ENCODE peak calls at places on chromosomes 7 and 10, in five cellular contexts. U is A549, D is K562, P is GM12878, F is HepG2. J is an unnamed sample.

GRCh38 chr7:75920431-75921161 is 5.6 kb downstream of the POR start:
- DNase-seq in F (peak; percentile 99), U (no peak), D (peak; percentile 46), P (no peak), J (no peak)

GRCh38 chr7:95322874-95323273 is 1.5 kb downstream of the PON1 start:
- DNase-seq in P (no peak), F (no peak), D (no peak), U (no peak), J (no peak)

GRCh38 chr7:12570529-12571461 is at the start of gene SCIN:
- DNase-seq in P (no peak), U (peak; percentile 46), D (no peak), F (no peak), J (no peak)

GRCh38 chr10:102814456-102814871 is 22.7 kb downstream of the CYP17A1 start:
- DNase-seq in P (no peak), U (no peak), D (peak; percentile 86), F (peak; percentile 76), J (peak; percentile 40)

GRCh38 chr7:157555921-157556320 is 219.1 kb downstream of the DNAJB6 start:
- DNase-seq in P (no peak), F (no peak), D (no peak), U (no peak), J (no peak)

GRCh38 chr10:76036410-76036940 is 605.1 kb downstream of the LRMDA start:
- DNase-seq in F (no peak), D (peak; percentile 76), U (peak; percentile 64), P (no peak), J (peak; percentile 56)

GRCh38 chr7:151896486-151896885 is 19.6 kb upstream of the PRKAG2 start:
- DNase-seq in D (no peak), P (no peak), U (no peak), F (no peak), J (no peak)

GRCh38 chr10:52540479-52540984 is 226.5 kb downstream of the DKK1 start:
- DNase-seq in F (no peak), D (no peak), P (no peak), U (no peak), J (no peak)

GRCh38 chr7:42103456-42103855 is 133.6 kb downstream of the GLI3 start:
- DNase-seq in P (no peak), U (no peak), D (no peak), F (no peak), J (peak; percentile 44)

GRCh38 chr10:91856637-91857036 is 52.6 kb downstream of the FGFBP3 start:
- DNase-seq in P (no peak), F (peak; percentile 12), D (no peak), U (no peak), J (no peak)

GRCh38 chr10:133336131-133337078 is at the start of gene CALY:
- DNase-seq in P (no peak), U (peak; percentile 72), F (no peak), D (peak; percentile 78), J (no peak)

GRCh38 chr7:66554326-66554725 is 74.4 kb upstream of the KCTD7 start:
- DNase-seq in D (no peak), F (no peak), U (no peak), P (no peak), J (no peak)

GRCh38 chr7:66553001-66553400 is 75.7 kb upstream of the KCTD7 start:
- DNase-seq in P (no peak), F (no peak), D (no peak), U (no peak), J (no peak)

DNA sequence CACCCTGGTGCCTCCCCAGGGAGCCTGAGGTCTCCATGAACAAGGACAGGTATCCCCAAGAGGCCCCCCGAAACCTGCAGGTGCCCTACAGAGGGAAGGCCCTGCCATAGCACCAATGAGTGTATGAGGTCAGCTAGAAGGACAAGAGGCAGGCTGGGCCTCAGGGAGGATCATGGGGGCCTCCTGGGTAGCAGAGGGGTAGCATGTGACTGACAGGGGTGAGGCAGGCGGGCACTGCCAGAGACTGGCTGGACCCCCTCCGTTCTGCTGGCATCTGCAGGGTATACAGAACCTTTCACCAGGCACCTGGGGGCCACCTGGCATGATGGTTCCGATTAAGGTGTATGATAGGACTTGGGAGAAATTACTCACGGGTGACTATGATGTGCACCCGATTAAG is 79.2 kb upstream of the KCTD7 start:
- DNase-seq in U (no peak), P (no peak), F (no peak), D (no peak), J (no peak)
- H3K4me1 ChIP-seq in U (no peaks in the 10 kb centered on the region), P (no peaks in the 10 kb centered on the region), F (no peaks in the 10 kb centered on the region), D (no peaks in the 10 kb centered on the region), J (peaks cover 9% of the 10 kb centered on the region)

DNA sequence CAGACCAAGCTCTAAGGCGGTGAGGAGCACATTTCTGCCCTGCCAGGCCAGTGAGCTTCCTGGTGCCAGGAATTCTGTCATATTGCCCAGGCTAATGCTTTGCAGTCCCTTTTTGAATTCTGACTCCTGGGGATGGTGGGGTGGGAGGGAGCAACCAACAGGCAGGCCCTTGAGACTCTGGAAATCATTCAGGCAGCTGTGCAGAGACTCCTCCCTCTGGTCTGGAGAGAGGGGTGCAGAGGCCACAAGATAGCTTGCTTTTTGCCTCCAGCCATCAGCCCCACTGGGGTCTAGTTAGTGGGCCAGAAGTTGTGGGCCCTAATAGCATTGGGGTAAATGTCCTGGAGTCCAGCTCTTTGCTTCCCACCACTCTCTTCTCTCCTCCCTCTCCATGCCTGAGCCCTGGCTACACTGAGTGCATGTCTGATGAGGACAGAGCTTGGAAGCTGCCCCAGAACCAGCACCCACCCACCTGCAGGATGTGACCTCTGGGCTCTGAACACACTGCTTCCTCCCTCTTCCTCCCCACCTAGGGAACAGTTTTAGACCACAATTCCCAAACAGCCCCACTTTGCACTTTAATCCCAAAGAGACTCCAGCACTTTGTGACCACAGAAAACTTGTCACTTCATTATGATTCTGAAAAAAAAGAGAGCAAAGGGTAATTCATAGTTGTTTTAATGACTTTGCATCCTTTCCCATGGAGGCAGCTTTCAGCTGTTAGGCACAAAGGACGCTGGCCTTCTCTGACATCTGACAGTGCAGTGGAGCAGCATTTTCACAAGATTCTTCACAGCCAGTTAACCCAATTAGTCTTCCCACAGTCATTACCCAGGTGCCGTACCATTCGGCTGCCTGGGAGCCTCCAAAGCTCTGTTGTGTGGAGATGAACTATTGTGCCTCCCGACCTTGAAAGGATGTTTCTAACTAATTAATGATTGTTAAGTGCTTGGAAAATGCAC is 262.5 kb downstream of the TRIL start:
- DNase-seq in F (no peak), U (no peak), P (no peak), D (no peak), J (peak; percentile 22)
- TF ChIP-seq BHLHE40 in F (no peak), U (no peak), P (no peak), D (no peak), J (no peak)

DNA sequence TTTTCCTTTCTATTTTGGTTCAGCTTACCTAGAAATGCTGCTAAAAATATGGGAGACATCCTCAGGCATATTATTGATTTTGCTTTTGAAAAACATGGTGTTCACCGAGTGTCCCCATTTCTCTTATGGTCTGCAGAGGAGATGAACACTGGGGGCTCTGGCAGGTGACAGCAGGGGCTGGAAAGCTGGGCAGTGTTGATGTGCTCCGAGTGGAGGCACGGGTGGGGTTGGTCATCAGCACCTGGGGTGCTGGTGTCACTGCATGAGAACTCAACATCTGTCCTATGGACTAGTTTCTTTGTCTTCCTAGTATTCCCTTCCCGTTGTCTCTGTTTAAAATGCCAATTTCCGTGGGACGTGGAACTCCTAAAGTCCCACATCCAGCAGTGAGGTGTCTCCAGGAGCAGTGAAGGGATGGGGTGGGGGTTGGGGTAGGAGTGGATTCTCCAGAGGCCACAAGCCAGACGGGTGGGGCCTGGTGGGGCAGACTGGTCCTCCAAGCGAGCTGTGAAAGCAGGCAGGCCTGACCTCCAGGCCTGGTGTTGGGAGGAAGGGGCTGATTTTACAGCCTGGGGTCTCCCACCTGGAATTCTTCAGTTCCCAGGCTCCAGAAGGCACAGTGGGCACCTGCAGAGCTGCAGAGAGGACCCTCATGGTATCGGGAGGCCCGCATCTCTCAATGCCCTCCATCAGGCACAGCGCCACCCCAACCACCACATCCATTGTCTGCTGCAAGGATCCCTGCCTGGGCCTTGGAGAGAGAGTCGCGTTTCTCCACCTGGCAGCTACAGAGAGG is 24.4 kb downstream of the ZNF775 start:
- DNase-seq in D (no peak), P (no peak), U (no peak), F (no peak), J (no peak)
- H3K4me1 ChIP-seq in D (peaks cover 66% of the 10 kb centered on the region), P (peaks cover 60% of the 10 kb centered on the region), U (peaks cover 50% of the 10 kb centered on the region), F (peaks cover 70% of the 10 kb centered on the region), J (peaks cover 25% of the 10 kb centered on the region)

DNA sequence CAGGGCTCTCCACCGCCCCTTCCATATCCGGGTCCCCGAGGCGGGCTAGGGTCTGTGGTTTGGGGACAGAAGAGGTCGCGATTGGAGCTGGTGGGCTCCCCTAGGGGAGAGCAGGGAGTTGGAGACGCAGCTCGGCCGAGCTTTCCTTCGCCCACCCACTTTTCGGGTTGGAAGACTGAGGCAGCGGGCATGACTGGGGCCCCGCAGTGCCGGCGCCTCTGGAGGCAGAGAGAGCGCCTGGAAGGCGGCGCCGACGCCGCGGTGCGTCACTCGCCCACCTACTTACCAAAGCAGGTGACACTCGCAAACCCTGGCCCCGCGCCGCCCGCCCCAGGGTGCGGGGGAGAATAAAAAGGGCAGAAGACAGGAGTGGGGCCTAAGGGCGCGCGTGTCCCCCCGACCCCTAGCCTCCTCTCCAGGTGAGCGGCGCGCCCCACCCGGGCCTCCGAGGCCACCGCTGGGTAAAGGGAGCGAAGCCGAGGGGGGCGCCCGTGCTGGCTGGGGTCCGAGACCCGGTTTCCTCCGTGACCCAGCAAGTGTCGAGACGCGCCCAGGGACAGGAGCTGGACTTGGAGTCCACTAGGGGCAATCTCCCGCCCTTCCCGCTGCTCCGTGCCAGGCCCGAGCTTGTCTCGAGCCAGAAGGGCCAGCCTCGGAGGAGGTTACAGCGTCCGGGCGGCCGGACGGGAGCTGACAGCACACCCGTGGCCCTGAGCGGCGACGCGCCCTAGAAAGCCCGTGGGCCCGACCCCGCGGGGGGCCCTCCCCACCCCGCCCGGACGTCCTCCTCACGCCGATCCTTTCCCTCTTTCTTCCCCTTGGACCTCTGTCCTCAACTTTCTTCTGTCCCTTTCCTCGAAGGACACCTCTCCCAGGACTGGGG is 34.4 kb upstream of the GRID1 start:
- DNase-seq in P (no peak), U (peak; percentile 68), D (no peak), F (peak; percentile 27), J (no peak)
- TF ChIP-seq BHLHE40 in P (peak; percentile 63), U (no peak), D (no peak), F (no peak), J (no peak)

GRCh38 chr10:3761916-3762708 is 22.9 kb downstream of the KLF6 start:
- DNase-seq in P (no peak), F (peak; percentile 73), U (no peak), D (no peak), J (peak; percentile 35)

GRCh38 chr10:3763035-3763456 is 22.0 kb downstream of the KLF6 start:
- DNase-seq in P (no peak), D (peak; percentile 56), F (no peak), U (no peak), J (peak; percentile 59)

GRCh38 chr10:3760083-3760482 is 24.9 kb downstream of the KLF6 start:
- DNase-seq in U (no peak), D (no peak), F (no peak), P (no peak), J (no peak)

GRCh38 chr10:3759397-3759796 is 25.6 kb downstream of the KLF6 start:
- DNase-seq in U (no peak), F (no peak), D (no peak), P (no peak), J (no peak)

GRCh38 chr10:3761111-3761686 is 23.8 kb downstream of the KLF6 start:
- DNase-seq in F (no peak), U (no peak), P (peak; percentile 76), D (no peak), J (peak; percentile 29)
- H3K4me1 ChIP-seq in F (peaks cover 77% of the 10 kb centered on the region), U (peaks cover 52% of the 10 kb centered on the region), P (peaks cover 55% of the 10 kb centered on the region), D (peaks cover 42% of the 10 kb centered on the region), J (peaks cover 12% of the 10 kb centered on the region)

J was measured in IMR-90.